ENCODE peak calls at places on chromosomes 3 and 15, in nine cellular contexts. One of them, this sample, is unnamed.
A peak's percentile ranks its signal among the peaks of the same experiment; 100 is the strongest.

GRCh38 chr15:69758810-69759410 is 306.3 kb downstream of the RPLP1 start:
- DNase-seq in lower leg skin: peak; percentile 27
- DNase-seq in amniotic stem cell: no peak
- DNase-seq in NCI-H1092 treated with DMSO at 0.1 percent for 48 hours: no peak
- DNase-seq in nephron progenitor cell: no peak
- DNase-seq in cerebellar cortex: no peak
- DNase-seq in sciatic nerve: no peak
- DNase-seq in upper lobe of right lung: no peak
- DNase-seq in GM19239: peak; percentile 39
- DNase-seq in this sample: no peak

GRCh38 chr3:113117511-113118302 is 93.7 kb upstream of the BOC start:
- DNase-seq in upper lobe of right lung: no peak
- DNase-seq in lower leg skin: no peak
- DNase-seq in GM19239: no peak
- DNase-seq in amniotic stem cell: peak; percentile 13
- DNase-seq in sciatic nerve: no peak
- DNase-seq in NCI-H1092 treated with DMSO at 0.1 percent for 48 hours: peak; percentile 19
- DNase-seq in cerebellar cortex: peak; percentile 1
- DNase-seq in nephron progenitor cell: no peak
- DNase-seq in this sample: no peak

GRCh38 chr3:50466177-50466576 is 37.3 kb downstream of the CACNA2D2 start:
- DNase-seq in lower leg skin: no peak
- DNase-seq in amniotic stem cell: no peak
- DNase-seq in GM19239: no peak
- DNase-seq in upper lobe of right lung: no peak
- DNase-seq in cerebellar cortex: no peak
- DNase-seq in nephron progenitor cell: no peak
- DNase-seq in sciatic nerve: no peak
- DNase-seq in NCI-H1092 treated with DMSO at 0.1 percent for 48 hours: no peak
- DNase-seq in this sample: no peak

GRCh38 chr3:14137445-14137844 is 12.6 kb downstream of the TMEM43 start:
- DNase-seq in sciatic nerve: peak; percentile 45
- DNase-seq in upper lobe of right lung: no peak
- DNase-seq in lower leg skin: no peak
- DNase-seq in GM19239: no peak
- DNase-seq in cerebellar cortex: no peak
- DNase-seq in nephron progenitor cell: no peak
- DNase-seq in amniotic stem cell: no peak
- DNase-seq in NCI-H1092 treated with DMSO at 0.1 percent for 48 hours: no peak
- DNase-seq in this sample: no peak

GRCh38 chr15:78620021-78620838 is 566 bp downstream of the CHRNA3 start:
- DNase-seq in nephron progenitor cell: peak; percentile 73
- DNase-seq in GM19239: no peak
- DNase-seq in NCI-H1092 treated with DMSO at 0.1 percent for 48 hours: no peak
- DNase-seq in lower leg skin: no peak
- DNase-seq in upper lobe of right lung: peak; percentile 58
- DNase-seq in cerebellar cortex: peak; percentile 39
- DNase-seq in amniotic stem cell: no peak
- DNase-seq in sciatic nerve: peak; percentile 52
- DNase-seq in this sample: no peak

GRCh38 chr3:66097647-66098046 is 58.9 kb upstream of the MAGI1 start:
- DNase-seq in NCI-H1092 treated with DMSO at 0.1 percent for 48 hours: no peak
- DNase-seq in upper lobe of right lung: no peak
- DNase-seq in nephron progenitor cell: no peak
- DNase-seq in sciatic nerve: no peak
- DNase-seq in GM19239: no peak
- DNase-seq in amniotic stem cell: no peak
- DNase-seq in cerebellar cortex: no peak
- DNase-seq in lower leg skin: no peak
- DNase-seq in this sample: no peak

GRCh38 chr3:185595520-185595919 is 9.4 kb downstream of the SENP2 start:
- DNase-seq in sciatic nerve: no peak
- DNase-seq in nephron progenitor cell: no peak
- DNase-seq in lower leg skin: no peak
- DNase-seq in cerebellar cortex: no peak
- DNase-seq in GM19239: no peak
- DNase-seq in NCI-H1092 treated with DMSO at 0.1 percent for 48 hours: no peak
- DNase-seq in upper lobe of right lung: no peak
- DNase-seq in amniotic stem cell: no peak
- DNase-seq in this sample: no peak

GRCh38 chr3:154022603-154023002 is 98.6 kb upstream of the ARHGEF26 start:
- DNase-seq in amniotic stem cell: no peak
- DNase-seq in sciatic nerve: no peak
- DNase-seq in cerebellar cortex: no peak
- DNase-seq in upper lobe of right lung: no peak
- DNase-seq in lower leg skin: no peak
- DNase-seq in GM19239: no peak
- DNase-seq in nephron progenitor cell: no peak
- DNase-seq in NCI-H1092 treated with DMSO at 0.1 percent for 48 hours: no peak
- DNase-seq in this sample: no peak

GRCh38 chr3:162780313-162780712 is 1283.7 kb downstream of the OTOL1 start:
- DNase-seq in amniotic stem cell: no peak
- DNase-seq in cerebellar cortex: no peak
- DNase-seq in GM19239: no peak
- DNase-seq in sciatic nerve: no peak
- DNase-seq in lower leg skin: no peak
- DNase-seq in nephron progenitor cell: no peak
- DNase-seq in upper lobe of right lung: no peak
- DNase-seq in NCI-H1092 treated with DMSO at 0.1 percent for 48 hours: no peak
- DNase-seq in this sample: no peak

GRCh38 chr15:91348812-91349500 is 248.9 kb downstream of the SV2B start:
- DNase-seq in upper lobe of right lung: no peak
- DNase-seq in sciatic nerve: no peak
- DNase-seq in amniotic stem cell: no peak
- DNase-seq in nephron progenitor cell: no peak
- DNase-seq in GM19239: no peak
- DNase-seq in lower leg skin: no peak
- DNase-seq in cerebellar cortex: no peak
- DNase-seq in NCI-H1092 treated with DMSO at 0.1 percent for 48 hours: no peak
- DNase-seq in this sample: no peak

GRCh38 chr3:106485202-106485601 is 616.4 kb upstream of the CBLB start:
- DNase-seq in NCI-H1092 treated with DMSO at 0.1 percent for 48 hours: peak; percentile 56
- DNase-seq in upper lobe of right lung: no peak
- DNase-seq in GM19239: no peak
- DNase-seq in nephron progenitor cell: no peak
- DNase-seq in cerebellar cortex: no peak
- DNase-seq in amniotic stem cell: no peak
- DNase-seq in lower leg skin: no peak
- DNase-seq in sciatic nerve: no peak
- DNase-seq in this sample: no peak

GRCh38 chr15:77863491-77864105 is 213.9 kb downstream of the TBC1D2B start:
- DNase-seq in sciatic nerve: peak; percentile 41
- DNase-seq in NCI-H1092 treated with DMSO at 0.1 percent for 48 hours: no peak
- DNase-seq in lower leg skin: no peak
- DNase-seq in cerebellar cortex: no peak
- DNase-seq in GM19239: no peak
- DNase-seq in nephron progenitor cell: no peak
- DNase-seq in upper lobe of right lung: peak; percentile 47
- DNase-seq in amniotic stem cell: no peak
- DNase-seq in this sample: no peak

GRCh38 chr15:34323217-34323616 is 14.4 kb downstream of the SLC12A6 start:
- DNase-seq in upper lobe of right lung: no peak
- DNase-seq in amniotic stem cell: no peak
- DNase-seq in sciatic nerve: no peak
- DNase-seq in lower leg skin: no peak
- DNase-seq in NCI-H1092 treated with DMSO at 0.1 percent for 48 hours: no peak
- DNase-seq in cerebellar cortex: no peak
- DNase-seq in nephron progenitor cell: no peak
- DNase-seq in GM19239: no peak
- DNase-seq in this sample: no peak

GRCh38 chr3:105676621-105677300 is 192.1 kb downstream of the CBLB start:
- DNase-seq in sciatic nerve: no peak
- DNase-seq in amniotic stem cell: no peak
- DNase-seq in GM19239: no peak
- DNase-seq in cerebellar cortex: no peak
- DNase-seq in lower leg skin: no peak
- DNase-seq in upper lobe of right lung: no peak
- DNase-seq in nephron progenitor cell: no peak
- DNase-seq in NCI-H1092 treated with DMSO at 0.1 percent for 48 hours: no peak
- DNase-seq in this sample: no peak

GRCh38 chr3:55405436-55405835 is 81.7 kb downstream of the WNT5A start:
- DNase-seq in NCI-H1092 treated with DMSO at 0.1 percent for 48 hours: no peak
- DNase-seq in cerebellar cortex: peak; percentile 3
- DNase-seq in GM19239: no peak
- DNase-seq in amniotic stem cell: no peak
- DNase-seq in lower leg skin: no peak
- DNase-seq in upper lobe of right lung: no peak
- DNase-seq in nephron progenitor cell: peak; percentile 29
- DNase-seq in sciatic nerve: no peak
- DNase-seq in this sample: no peak

GRCh38 chr3:182683335-182684257 is 109.7 kb upstream of the ATP11B start:
- DNase-seq in sciatic nerve: peak; percentile 67
- DNase-seq in NCI-H1092 treated with DMSO at 0.1 percent for 48 hours: peak; percentile 77
- DNase-seq in lower leg skin: peak; percentile 62
- DNase-seq in GM19239: peak; percentile 45
- DNase-seq in cerebellar cortex: peak; percentile 81
- DNase-seq in nephron progenitor cell: peak; percentile 73
- DNase-seq in amniotic stem cell: peak; percentile 29
- DNase-seq in upper lobe of right lung: no peak
- DNase-seq in this sample: peak; percentile 43

GRCh38 chr3:113245775-113246174 is 34.4 kb downstream of the BOC start:
- DNase-seq in nephron progenitor cell: no peak
- DNase-seq in GM19239: no peak
- DNase-seq in amniotic stem cell: no peak
- DNase-seq in lower leg skin: no peak
- DNase-seq in cerebellar cortex: no peak
- DNase-seq in NCI-H1092 treated with DMSO at 0.1 percent for 48 hours: no peak
- DNase-seq in upper lobe of right lung: no peak
- DNase-seq in sciatic nerve: peak; percentile 75
- DNase-seq in this sample: peak; percentile 53

GRCh38 chr3:84487296-84487695 is 471.5 kb upstream of the CADM2 start:
- DNase-seq in GM19239: no peak
- DNase-seq in cerebellar cortex: no peak
- DNase-seq in lower leg skin: no peak
- DNase-seq in upper lobe of right lung: no peak
- DNase-seq in sciatic nerve: no peak
- DNase-seq in NCI-H1092 treated with DMSO at 0.1 percent for 48 hours: no peak
- DNase-seq in amniotic stem cell: no peak
- DNase-seq in nephron progenitor cell: no peak
- DNase-seq in this sample: no peak

This sample was measured in brain pericyte.